ENCODE peak calls at places on chromosomes 7 and 10, in six cellular contexts. One of them, this sample, is unnamed.
A peak's percentile ranks its signal among the peaks of the same experiment; 100 is the strongest.

GRCh38 chr7:157521061-157521731 is 184.4 kb downstream of the DNAJB6 start:
- DNase-seq in upper lobe of left lung: no peak
- DNase-seq in CD8-positive, alpha-beta T cell: peak; percentile 35
- DNase-seq in GM23338: no peak
- DNase-seq in effector memory CD4-positive, alpha-beta T cell: no peak
- DNase-seq in heart right ventricle: no peak
- DNase-seq in this sample: no peak

GRCh38 chr7:10121641-10122040 is 852.0 kb upstream of the PHF14 start:
- DNase-seq in upper lobe of left lung: no peak
- DNase-seq in CD8-positive, alpha-beta T cell: no peak
- DNase-seq in GM23338: peak; percentile 2
- DNase-seq in effector memory CD4-positive, alpha-beta T cell: no peak
- DNase-seq in heart right ventricle: no peak
- DNase-seq in this sample: no peak

GRCh38 chr10:123287594-123288247 is 133.5 kb downstream of the BUB3 start:
- DNase-seq in upper lobe of left lung: no peak
- DNase-seq in CD8-positive, alpha-beta T cell: no peak
- DNase-seq in GM23338: no peak
- DNase-seq in effector memory CD4-positive, alpha-beta T cell: no peak
- DNase-seq in heart right ventricle: no peak
- DNase-seq in this sample: no peak

GRCh38 chr7:51456471-51457060 is 140.0 kb upstream of the COBL start:
- DNase-seq in upper lobe of left lung: no peak
- DNase-seq in CD8-positive, alpha-beta T cell: no peak
- DNase-seq in GM23338: no peak
- DNase-seq in effector memory CD4-positive, alpha-beta T cell: no peak
- DNase-seq in heart right ventricle: no peak
- DNase-seq in this sample: no peak

GRCh38 chr7:44486693-44487092 is 3.8 kb downstream of the NUDCD3 start:
- DNase-seq in upper lobe of left lung: peak; percentile 72
- DNase-seq in CD8-positive, alpha-beta T cell: no peak
- DNase-seq in GM23338: no peak
- DNase-seq in effector memory CD4-positive, alpha-beta T cell: no peak
- DNase-seq in heart right ventricle: no peak
- DNase-seq in this sample: no peak

GRCh38 chr7:22350466-22351328 is 6.3 kb downstream of the RAPGEF5 start:
- DNase-seq in upper lobe of left lung: no peak
- DNase-seq in CD8-positive, alpha-beta T cell: no peak
- DNase-seq in GM23338: no peak
- DNase-seq in effector memory CD4-positive, alpha-beta T cell: no peak
- DNase-seq in heart right ventricle: no peak
- DNase-seq in this sample: no peak

GRCh38 chr7:122255454-122255853 is 49.1 kb downstream of the FEZF1 start:
- DNase-seq in upper lobe of left lung: no peak
- DNase-seq in CD8-positive, alpha-beta T cell: no peak
- DNase-seq in GM23338: peak; percentile 28
- DNase-seq in effector memory CD4-positive, alpha-beta T cell: no peak
- DNase-seq in heart right ventricle: no peak
- DNase-seq in this sample: no peak

GRCh38 chr7:135270577-135271254 is 37.1 kb downstream of the STRA8 start:
- DNase-seq in upper lobe of left lung: no peak
- DNase-seq in CD8-positive, alpha-beta T cell: no peak
- DNase-seq in GM23338: no peak
- DNase-seq in effector memory CD4-positive, alpha-beta T cell: no peak
- DNase-seq in heart right ventricle: no peak
- DNase-seq in this sample: no peak

GRCh38 chr10:29869593-29869992 is 189.8 kb downstream of the JCAD start:
- DNase-seq in upper lobe of left lung: no peak
- DNase-seq in CD8-positive, alpha-beta T cell: no peak
- DNase-seq in GM23338: no peak
- DNase-seq in effector memory CD4-positive, alpha-beta T cell: no peak
- DNase-seq in heart right ventricle: no peak
- DNase-seq in this sample: no peak

GRCh38 chr7:18450021-18450420 is 45.5 kb upstream of the HDAC9 start:
- DNase-seq in upper lobe of left lung: no peak
- DNase-seq in CD8-positive, alpha-beta T cell: no peak
- DNase-seq in GM23338: no peak
- DNase-seq in effector memory CD4-positive, alpha-beta T cell: no peak
- DNase-seq in heart right ventricle: no peak
- DNase-seq in this sample: no peak

DNA sequence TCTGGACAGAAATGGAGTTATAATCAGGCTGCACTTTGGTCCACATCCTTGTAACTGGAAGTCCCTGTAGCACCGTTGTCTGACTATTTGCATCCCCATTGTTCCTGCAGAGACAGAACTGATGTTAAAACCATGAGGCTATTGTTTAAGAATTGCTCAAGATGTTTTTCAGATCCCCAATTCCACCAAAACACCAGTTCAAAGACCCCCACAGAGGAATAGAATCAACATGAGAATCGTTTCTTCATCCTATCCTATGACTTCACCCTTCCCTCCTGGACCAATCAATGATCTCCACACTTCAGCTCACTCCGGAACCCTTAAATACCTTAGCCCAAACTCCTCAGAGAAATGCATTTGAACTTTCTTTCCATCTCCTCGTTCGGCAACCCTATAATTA is 57.1 kb upstream of the GRID1 start:
- DNase-seq in upper lobe of left lung: no peak
- DNase-seq in CD8-positive, alpha-beta T cell: no peak
- DNase-seq in GM23338: peak; percentile 80
- DNase-seq in effector memory CD4-positive, alpha-beta T cell: no peak
- DNase-seq in heart right ventricle: no peak
- DNase-seq in this sample: no peak
- H3K4me3 ChIP-seq in upper lobe of left lung: no peak overlapping the region
- H3K4me3 ChIP-seq in CD8-positive, alpha-beta T cell: no peak overlapping the region
- H3K4me3 ChIP-seq in GM23338: no peak overlapping the region
- H3K4me3 ChIP-seq in effector memory CD4-positive, alpha-beta T cell: no peak overlapping the region
- H3K4me3 ChIP-seq in heart right ventricle: no peak overlapping the region
- H3K4me3 ChIP-seq in this sample: no peak overlapping the region

GRCh38 chr10:49164587-49165188 is 23.5 kb downstream of the TMEM273 start:
- DNase-seq in upper lobe of left lung: no peak
- DNase-seq in CD8-positive, alpha-beta T cell: no peak
- DNase-seq in GM23338: peak; percentile 80
- DNase-seq in effector memory CD4-positive, alpha-beta T cell: no peak
- DNase-seq in heart right ventricle: no peak
- DNase-seq in this sample: no peak
- H3K4me3 ChIP-seq in upper lobe of left lung: no peak overlapping the region
- H3K4me3 ChIP-seq in CD8-positive, alpha-beta T cell: no peak overlapping the region
- H3K4me3 ChIP-seq in GM23338: no peak overlapping the region
- H3K4me3 ChIP-seq in effector memory CD4-positive, alpha-beta T cell: no peak overlapping the region
- H3K4me3 ChIP-seq in heart right ventricle: no peak overlapping the region
- H3K4me3 ChIP-seq in this sample: no peak overlapping the region

GRCh38 chr10:35822316-35822715 is 180.2 kb upstream of the FZD8 start:
- DNase-seq in upper lobe of left lung: peak; percentile 68
- DNase-seq in CD8-positive, alpha-beta T cell: no peak
- DNase-seq in GM23338: peak; percentile 82
- DNase-seq in effector memory CD4-positive, alpha-beta T cell: no peak
- DNase-seq in heart right ventricle: peak; percentile 86
- DNase-seq in this sample: no peak
- H3K4me3 ChIP-seq in upper lobe of left lung: no peak overlapping the region
- H3K4me3 ChIP-seq in CD8-positive, alpha-beta T cell: no peak overlapping the region
- H3K4me3 ChIP-seq in GM23338: no peak overlapping the region
- H3K4me3 ChIP-seq in effector memory CD4-positive, alpha-beta T cell: no peak overlapping the region
- H3K4me3 ChIP-seq in heart right ventricle: no peak overlapping the region
- H3K4me3 ChIP-seq in this sample: no peak overlapping the region

GRCh38 chr10:26682926-26683325 is 14.6 kb upstream of the PDSS1 start:
- DNase-seq in upper lobe of left lung: no peak
- DNase-seq in CD8-positive, alpha-beta T cell: no peak
- DNase-seq in GM23338: no peak
- DNase-seq in effector memory CD4-positive, alpha-beta T cell: no peak
- DNase-seq in heart right ventricle: no peak
- DNase-seq in this sample: peak; percentile 47
- H3K4me3 ChIP-seq in upper lobe of left lung: no peak overlapping the region
- H3K4me3 ChIP-seq in CD8-positive, alpha-beta T cell: peak overlapping the region; percentile 22
- H3K4me3 ChIP-seq in GM23338: no peak overlapping the region
- H3K4me3 ChIP-seq in effector memory CD4-positive, alpha-beta T cell: no peak overlapping the region
- H3K4me3 ChIP-seq in heart right ventricle: no peak overlapping the region
- H3K4me3 ChIP-seq in this sample: no peak overlapping the region

GRCh38 chr10:47165711-47166404 is 134.1 kb upstream of the GDF10 start:
- DNase-seq in upper lobe of left lung: peak; percentile 62
- DNase-seq in CD8-positive, alpha-beta T cell: peak; percentile 79
- DNase-seq in GM23338: no peak
- DNase-seq in effector memory CD4-positive, alpha-beta T cell: no peak
- DNase-seq in heart right ventricle: peak; percentile 62
- DNase-seq in this sample: peak; percentile 44
- H3K4me3 ChIP-seq in upper lobe of left lung: no peak overlapping the region
- H3K4me3 ChIP-seq in CD8-positive, alpha-beta T cell: peak overlapping the region; percentile 73
- H3K4me3 ChIP-seq in GM23338: no peak overlapping the region
- H3K4me3 ChIP-seq in effector memory CD4-positive, alpha-beta T cell: peak overlapping the region; percentile 65
- H3K4me3 ChIP-seq in heart right ventricle: peak overlapping the region; percentile 44
- H3K4me3 ChIP-seq in this sample: peak overlapping the region; percentile 32